ENCODE peak calls at places on chromosome 21, in eight cellular contexts. I is heart left ventricle, R is uterus, W is A549, G is adrenal gland, T is sigmoid colon, B is IMR-90, S is body of pancreas. D is an unnamed sample.

GRCh38 chr21:28714795-28715464 is 277.7 kb downstream of the LTN1 start:
- DNase-seq in I (no peak), R (no peak), W (no peak), G (no peak), T (no peak), B (peak), S (no peak), D (no peak)

GRCh38 chr21:29091032-29091431 is 17.6 kb upstream of the CCT8 start:
- DNase-seq in I (no peak), R (no peak), W (no peak), G (no peak), T (no peak), B (peak), S (no peak), D (no peak)

GRCh38 chr21:33541105-33541711 is 709 bp downstream of the GART start:
- DNase-seq in I (no peak), R (no peak), W (peak), G (no peak), T (no peak), B (peak), S (no peak), D (no peak)

GRCh38 chr21:30248844-30249243 is 32.9 kb upstream of the CLDN8 start:
- DNase-seq in I (no peak), R (no peak), W (no peak), G (no peak), T (no peak), B (no peak), S (no peak), D (no peak)

GRCh38 chr21:42002421-42002958 is 7.7 kb downstream of the ZBTB21 start:
- DNase-seq in I (no peak), R (no peak), W (peak), G (peak), T (no peak), B (peak), S (no peak), D (no peak)

GRCh38 chr21:32826317-32827167 is 55.0 kb upstream of the PAXBP1 start:
- DNase-seq in I (no peak), R (peak), W (peak), G (peak), T (no peak), B (peak), S (peak), D (peak)

GRCh38 chr21:32592929-32593502 is 7.7 kb upstream of the TCP10L start:
- DNase-seq in I (no peak), R (no peak), W (no peak), G (no peak), T (no peak), B (no peak), S (no peak), D (no peak)

GRCh38 chr21:27647921-27648320 is 681.0 kb upstream of the ADAMTS5 start:
- DNase-seq in I (no peak), R (no peak), W (no peak), G (no peak), T (no peak), B (no peak), S (no peak), D (no peak)

GRCh38 chr21:29148535-29148934 is 18.1 kb downstream of the MAP3K7CL start:
- DNase-seq in I (no peak), R (no peak), W (no peak), G (no peak), T (no peak), B (peak), S (no peak), D (no peak)

GRCh38 chr21:32653326-32653901 is 41.2 kb upstream of the CFAP298 start:
- DNase-seq in I (no peak), R (no peak), W (peak), G (no peak), T (no peak), B (peak), S (peak), D (no peak)

GRCh38 chr21:38815060-38815405 is 9.3 kb downstream of the ETS2 start:
- DNase-seq in I (no peak), R (no peak), W (no peak), G (no peak), T (no peak), B (peak), S (no peak), D (no peak)

GRCh38 chr21:42461881-42462877 is 33.8 kb downstream of the RSPH1 start:
- DNase-seq in I (no peak), R (no peak), W (no peak), G (peak), T (no peak), B (no peak), S (peak), D (peak)

GRCh38 chr21:27108228-27108627 is 141.3 kb upstream of the ADAMTS5 start:
- DNase-seq in I (no peak), R (no peak), W (no peak), G (no peak), T (no peak), B (peak), S (no peak), D (no peak)

GRCh38 chr21:38984982-38985422 is 179.3 kb downstream of the ETS2 start:
- DNase-seq in I (no peak), R (no peak), W (no peak), G (peak), T (no peak), B (peak), S (no peak), D (no peak)

GRCh38 chr21:40936771-40937261 is 89.9 kb upstream of the DSCAM start:
- DNase-seq in I (no peak), R (no peak), W (no peak), G (no peak), T (no peak), B (no peak), S (no peak), D (no peak)

GRCh38 chr21:17463441-17463840 is 49.4 kb upstream of the CXADR start:
- DNase-seq in I (peak), R (peak), W (peak), G (peak), T (no peak), B (peak), S (no peak), D (no peak)

GRCh38 chr21:40019076-40019475 is 151.8 kb downstream of the PCP4 start:
- DNase-seq in I (no peak), R (no peak), W (no peak), G (no peak), T (no peak), B (no peak), S (no peak), D (no peak)

GRCh38 chr21:31336739-31337040 is 7.4 kb downstream of the TIAM1 start:
- DNase-seq in I (no peak), R (no peak), W (no peak), G (no peak), T (no peak), B (no peak), S (no peak), D (no peak)

GRCh38 chr21:29181799-29182470 is 51.5 kb downstream of the MAP3K7CL start:
- DNase-seq in I (peak), R (no peak), W (peak), G (peak), T (no peak), B (peak), S (no peak), D (peak)

GRCh38 chr21:21921410-21922232 is 923.4 kb downstream of the NCAM2 start:
- DNase-seq in I (no peak), R (no peak), W (peak), G (no peak), T (no peak), B (peak), S (no peak), D (no peak)

GRCh38 chr21:34606621-34607020 is 8.3 kb downstream of the RCAN1 start:
- DNase-seq in I (no peak), R (no peak), W (no peak), G (no peak), T (no peak), B (no peak), S (no peak), D (no peak)

GRCh38 chr21:42142141-42142540 is 71.0 kb downstream of the UMODL1 start:
- DNase-seq in I (no peak), R (no peak), W (no peak), G (no peak), T (no peak), B (no peak), S (no peak), D (no peak)

GRCh38 chr21:32131164-32131563 is 147.7 kb downstream of the MIS18A start:
- DNase-seq in I (no peak), R (no peak), W (no peak), G (no peak), T (no peak), B (no peak), S (no peak), D (no peak)

GRCh38 chr21:36246080-36246631 is 73.8 kb upstream of the MORC3 start:
- DNase-seq in I (no peak), R (no peak), W (no peak), G (no peak), T (no peak), B (no peak), S (peak), D (peak)

GRCh38 chr21:34351786-34352241 is 12.0 kb upstream of the KCNE2 start:
- DNase-seq in I (peak), R (no peak), W (peak), G (peak), T (no peak), B (peak), S (peak), D (peak)

GRCh38 chr21:38667466-38667865 is 138.3 kb upstream of the ETS2 start:
- DNase-seq in I (no peak), R (no peak), W (no peak), G (no peak), T (no peak), B (no peak), S (no peak), D (no peak)

GRCh38 chr21:17636711-17637110 is 24.0 kb upstream of the BTG3 start:
- DNase-seq in I (peak), R (no peak), W (no peak), G (no peak), T (no peak), B (no peak), S (no peak), D (no peak)

GRCh38 chr21:28943631-28944030 is 49.0 kb downstream of the LTN1 start:
- DNase-seq in I (no peak), R (no peak), W (no peak), G (no peak), T (no peak), B (peak), S (no peak), D (no peak)

GRCh38 chr21:29300547-29301138 is 1.9 kb downstream of the BACH1 start:
- DNase-seq in I (no peak), R (no peak), W (no peak), G (no peak), T (no peak), B (peak), S (no peak), D (no peak)

GRCh38 chr21:29433366-29434059 is 134.8 kb downstream of the BACH1 start:
- DNase-seq in I (no peak), R (no peak), W (no peak), G (no peak), T (no peak), B (peak), S (no peak), D (no peak)

GRCh38 chr21:32693581-32693980 is 34.2 kb downstream of the SYNJ1 start:
- DNase-seq in I (no peak), R (no peak), W (no peak), G (no peak), T (no peak), B (no peak), S (no peak), D (no peak)

GRCh38 chr21:28337319-28337718 is 655.4 kb downstream of the LTN1 start:
- DNase-seq in I (no peak), R (no peak), W (peak), G (no peak), T (no peak), B (peak), S (no peak), D (no peak)

GRCh38 chr21:29938968-29939858 is 583 bp downstream of the GRIK1 start:
- DNase-seq in I (no peak), R (no peak), W (no peak), G (no peak), T (peak), B (no peak), S (no peak), D (no peak)

GRCh38 chr21:33273044-33273443 is 6.9 kb downstream of the IL10RB start:
- DNase-seq in I (no peak), R (no peak), W (no peak), G (no peak), T (no peak), B (no peak), S (no peak), D (no peak)

GRCh38 chr21:14591882-14592281 is 45.8 kb upstream of the SAMSN1 start:
- DNase-seq in I (peak), R (peak), W (no peak), G (peak), T (no peak), B (no peak), S (no peak), D (no peak)

GRCh38 chr21:43893536-43894205 is 28.6 kb downstream of the AGPAT3 start:
- DNase-seq in I (no peak), R (no peak), W (no peak), G (peak), T (peak), B (no peak), S (no peak), D (no peak)
- TF ChIP-seq POLR2A in I (no peak), R (no peak), W (no peak), G (no peak), T (no peak), B (no peak), S (no peak), D (no peak)

DNA sequence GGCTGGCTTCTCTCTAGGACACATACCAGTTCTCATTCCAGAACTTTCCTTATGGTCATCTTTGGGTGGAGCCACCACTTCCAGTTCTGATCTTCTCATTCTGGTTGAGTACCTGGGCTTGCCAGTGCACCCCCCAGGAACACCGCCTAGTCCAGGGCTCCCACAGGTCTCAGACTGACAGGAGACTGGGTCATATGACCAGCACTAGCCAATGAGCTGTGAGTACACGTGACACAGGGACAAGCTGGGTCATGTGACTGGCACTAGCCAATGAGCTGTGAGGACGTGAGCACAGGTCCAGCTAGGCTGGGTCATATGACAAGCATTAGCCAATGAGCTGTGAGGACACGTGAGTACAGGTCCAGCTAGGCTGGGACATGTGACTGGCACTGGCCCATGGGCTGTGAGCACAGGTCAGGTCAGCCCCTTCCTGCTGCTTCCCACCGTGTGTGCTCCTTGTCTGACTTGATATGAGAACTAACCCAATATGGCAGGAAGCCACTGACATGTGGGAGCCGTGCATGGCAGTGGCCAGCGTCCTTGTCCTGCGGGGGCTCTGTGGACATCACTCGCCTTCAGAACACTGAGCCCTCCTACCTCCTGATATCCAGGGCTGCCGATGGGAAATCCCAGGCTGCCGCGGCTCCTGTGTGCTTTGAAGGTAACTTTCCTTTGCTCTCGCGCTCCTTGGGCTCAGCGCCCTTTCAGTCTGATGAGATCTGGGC is 22.7 kb downstream of the KRTAP10-1 start:
- DNase-seq in I (peak), R (no peak), W (peak), G (peak), T (no peak), B (peak), S (peak), D (no peak)
- TF ChIP-seq POLR2A in I (no peak), R (no peak), W (no peak), G (no peak), T (no peak), B (no peak), S (no peak), D (no peak)

GRCh38 chr21:46228345-46229051 is at the start of gene LSS:
- DNase-seq in I (peak), R (peak), W (peak), G (peak), T (peak), B (peak), S (peak), D (peak)
- TF ChIP-seq POLR2A in I (peak), R (peak), W (peak), G (peak), T (no peak), B (peak), S (peak), D (peak)

DNA sequence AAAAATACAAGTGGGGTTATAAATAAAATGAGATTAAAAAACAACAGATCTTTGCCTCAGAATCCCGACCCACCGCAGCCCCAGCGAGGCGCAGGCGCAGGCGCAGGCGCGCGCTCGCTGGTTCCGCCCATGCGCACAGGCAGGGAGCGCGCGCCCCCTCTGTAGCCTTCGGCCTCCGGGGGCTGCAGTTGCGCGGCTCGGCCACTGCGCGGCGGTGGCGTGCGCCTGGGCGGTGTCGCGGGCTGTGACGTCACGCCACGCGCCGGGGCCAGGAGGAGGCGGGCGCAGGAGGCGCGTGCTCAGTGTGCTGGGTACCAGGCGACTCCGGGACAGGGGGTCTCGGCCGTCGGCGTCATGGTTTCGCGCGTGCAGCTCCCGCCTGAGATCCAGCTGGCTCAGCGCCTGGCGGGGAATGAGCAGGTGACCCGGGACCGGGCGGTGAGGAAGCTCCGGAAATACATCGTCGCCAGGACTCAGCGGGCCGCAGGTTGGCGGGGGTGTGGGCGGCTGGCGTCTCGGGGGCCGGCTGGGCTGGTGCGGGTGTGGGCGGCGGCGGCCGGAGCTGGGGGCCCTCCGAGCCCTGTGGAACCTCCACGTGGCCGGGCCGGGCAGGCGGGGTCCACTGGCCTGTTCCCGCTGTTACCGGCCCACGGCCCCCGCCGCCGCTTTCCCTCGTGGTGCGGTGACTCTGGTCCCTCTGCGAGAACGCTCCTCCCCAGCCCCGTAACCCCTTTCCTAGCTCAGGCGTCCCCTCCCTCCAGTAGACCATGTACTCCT is at the start of gene RRP1:
- DNase-seq in I (peak), R (peak), W (peak), G (peak), T (peak), B (peak), S (peak), D (peak)
- TF ChIP-seq POLR2A in I (peak), R (peak), W (peak), G (peak), T (peak), B (peak), S (peak), D (peak)

GRCh38 chr21:15729674-15730483 is at the start of gene USP25:
- DNase-seq in I (peak), R (peak), W (peak), G (peak), T (peak), B (peak), S (peak), D (peak)

GRCh38 chr21:15728046-15728445 is 1.7 kb upstream of the USP25 start:
- DNase-seq in I (no peak), R (no peak), W (no peak), G (no peak), T (no peak), B (no peak), S (no peak), D (no peak)

GRCh38 chr21:15731243-15731613 is 1.4 kb downstream of the USP25 start:
- DNase-seq in I (no peak), R (no peak), W (no peak), G (no peak), T (no peak), B (no peak), S (no peak), D (no peak)

GRCh38 chr21:15730484-15731242 is 881 bp downstream of the USP25 start:
- DNase-seq in I (no peak), R (no peak), W (no peak), G (no peak), T (no peak), B (no peak), S (no peak), D (no peak)

GRCh38 chr21:15729346-15729673 is 472 bp upstream of the USP25 start:
- DNase-seq in I (no peak), R (no peak), W (no peak), G (no peak), T (no peak), B (peak), S (no peak), D (no peak)
- TF ChIP-seq POLR2A in I (no peak), R (no peak), W (peak), G (no peak), T (no peak), B (no peak), S (no peak), D (no peak)

DNA sequence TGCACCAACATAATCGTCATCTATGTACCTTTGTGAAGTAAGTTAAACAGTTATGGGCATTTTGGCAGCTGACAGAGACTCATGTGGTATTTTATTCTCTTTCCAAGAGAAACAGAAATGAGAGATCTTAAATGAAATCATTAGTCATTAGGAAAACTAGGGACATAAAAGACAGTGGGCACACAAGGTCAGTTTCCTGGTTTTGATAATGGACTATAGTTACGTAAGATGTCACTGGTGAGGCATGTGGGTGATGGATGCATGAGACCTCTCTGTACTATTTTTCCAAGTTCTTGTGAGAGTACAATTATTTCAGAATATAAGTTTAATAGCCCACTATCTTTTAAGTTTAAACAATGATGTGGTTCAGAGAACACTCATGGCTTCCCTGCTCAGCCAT is 216.9 kb downstream of the APP start:
- DNase-seq in I (no peak), R (no peak), W (no peak), G (peak), T (no peak), B (no peak), S (no peak), D (no peak)
- TF ChIP-seq POLR2A in I (no peak), R (no peak), W (no peak), G (no peak), T (no peak), B (no peak), S (no peak), D (no peak)

GRCh38 chr21:37322084-37322483 is 44.5 kb upstream of the DYRK1A start:
- DNase-seq in I (no peak), R (no peak), W (no peak), G (no peak), T (no peak), B (no peak), S (no peak), D (no peak)
- TF ChIP-seq POLR2A in I (no peak), R (no peak), W (no peak), G (no peak), T (no peak), B (no peak), S (no peak), D (no peak)

D was measured in transverse colon.